ENCODE peak calls at places on chromosomes 4 and X, in four cellular contexts. One of them, this sample, is unnamed.

GRCh38 chrX:155028749-155029360 is 2.2 kb downstream of the FUNDC2 start:
- DNase-seq in upper lobe of right lung: no peak
- DNase-seq in IMR-90: peak; percentile 39
- DNase-seq in dorsolateral prefrontal cortex: no peak
- DNase-seq in this sample: peak; percentile 65

GRCh38 chr4:142318280-142318679 is 527.8 kb downstream of the INPP4B start:
- DNase-seq in dorsolateral prefrontal cortex: no peak
- DNase-seq in upper lobe of right lung: no peak
- DNase-seq in IMR-90: no peak
- DNase-seq in this sample: no peak

GRCh38 chrX:50067435-50068292 is 133.1 kb downstream of the AKAP4 start:
- DNase-seq in dorsolateral prefrontal cortex: peak; percentile 53
- DNase-seq in upper lobe of right lung: no peak
- DNase-seq in IMR-90: peak; percentile 47
- DNase-seq in this sample: peak; percentile 67

GRCh38 chrX:7647826-7648225 is 195.1 kb upstream of the VCX start:
- DNase-seq in dorsolateral prefrontal cortex: no peak
- DNase-seq in IMR-90: no peak
- DNase-seq in upper lobe of right lung: no peak
- DNase-seq in this sample: no peak

GRCh38 chr4:108466936-108467902 is 153.2 kb upstream of the RPL34 start:
- DNase-seq in IMR-90: peak; percentile 93
- DNase-seq in dorsolateral prefrontal cortex: no peak
- DNase-seq in upper lobe of right lung: no peak
- DNase-seq in this sample: peak; percentile 94

GRCh38 chr4:17163156-17163555 is 264.7 kb upstream of the LDB2 start:
- DNase-seq in upper lobe of right lung: no peak
- DNase-seq in dorsolateral prefrontal cortex: no peak
- DNase-seq in IMR-90: no peak
- DNase-seq in this sample: no peak

GRCh38 chr4:35125995-35126712 is 1118.2 kb downstream of the ARAP2 start:
- DNase-seq in upper lobe of right lung: no peak
- DNase-seq in dorsolateral prefrontal cortex: no peak
- DNase-seq in IMR-90: no peak
- DNase-seq in this sample: no peak

GRCh38 chr4:139763668-139764067 is 98.0 kb downstream of the MGST2 start:
- DNase-seq in dorsolateral prefrontal cortex: peak; percentile 43
- DNase-seq in upper lobe of right lung: no peak
- DNase-seq in IMR-90: no peak
- DNase-seq in this sample: no peak

GRCh38 chrX:44978976-44979375 is 106.0 kb downstream of the KDM6A start:
- DNase-seq in upper lobe of right lung: no peak
- DNase-seq in dorsolateral prefrontal cortex: no peak
- DNase-seq in IMR-90: no peak
- DNase-seq in this sample: no peak

GRCh38 chr4:179415016-179415841 is 1973.0 kb upstream of the AGA start:
- DNase-seq in dorsolateral prefrontal cortex: no peak
- DNase-seq in IMR-90: peak; percentile 47
- DNase-seq in upper lobe of right lung: no peak
- DNase-seq in this sample: no peak

GRCh38 chr4:57023104-57023503 is 44.4 kb downstream of the POLR2B start:
- DNase-seq in dorsolateral prefrontal cortex: no peak
- DNase-seq in upper lobe of right lung: no peak
- DNase-seq in IMR-90: peak; percentile 97
- DNase-seq in this sample: peak; percentile 88

DNA sequence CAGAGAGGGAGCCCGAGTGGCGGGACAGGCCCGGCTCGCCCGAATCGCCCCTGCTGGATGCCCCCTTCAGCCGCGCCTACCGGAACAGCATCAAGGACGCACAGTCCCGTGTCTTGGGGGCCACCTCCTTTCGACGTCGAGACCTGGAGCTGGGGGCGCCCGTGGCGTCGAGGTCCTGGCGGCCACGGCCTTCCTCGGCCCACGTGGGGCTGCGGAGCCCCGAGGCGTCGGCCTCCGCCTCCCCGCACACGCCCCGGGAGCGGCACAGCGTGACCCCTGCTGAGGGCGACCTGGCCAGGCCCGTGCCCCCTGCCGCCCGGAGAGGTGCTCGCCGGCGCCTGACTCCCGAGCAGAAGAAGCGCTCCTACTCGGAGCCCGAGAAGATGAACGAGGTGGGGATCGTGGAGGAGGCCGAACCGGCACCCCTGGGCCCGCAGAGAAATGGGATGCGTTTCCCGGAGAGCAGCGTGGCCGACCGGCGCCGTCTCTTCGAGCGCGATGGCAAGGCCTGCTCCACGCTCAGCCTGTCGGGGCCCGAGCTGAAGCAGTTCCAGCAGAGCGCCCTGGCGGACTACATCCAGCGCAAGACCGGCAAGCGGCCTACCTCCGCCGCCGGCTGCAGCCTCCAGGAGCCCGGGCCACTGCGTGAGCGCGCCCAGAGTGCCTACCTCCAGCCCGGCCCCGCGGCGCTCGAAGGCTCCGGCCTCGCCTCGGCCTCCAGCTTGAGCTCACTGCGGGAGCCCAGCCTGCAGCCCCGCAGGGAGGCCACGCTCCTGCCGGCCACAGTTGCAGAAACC is 156.9 kb downstream of the SOWAHB start:
- DNase-seq in IMR-90: no peak
- DNase-seq in upper lobe of right lung: peak; percentile 63
- DNase-seq in dorsolateral prefrontal cortex: no peak
- DNase-seq in this sample: no peak
- TF ChIP-seq CTCF in IMR-90: no peak
- TF ChIP-seq CTCF in upper lobe of right lung: no peak
- TF ChIP-seq CTCF in dorsolateral prefrontal cortex: no peak
- TF ChIP-seq CTCF in this sample: no peak

DNA sequence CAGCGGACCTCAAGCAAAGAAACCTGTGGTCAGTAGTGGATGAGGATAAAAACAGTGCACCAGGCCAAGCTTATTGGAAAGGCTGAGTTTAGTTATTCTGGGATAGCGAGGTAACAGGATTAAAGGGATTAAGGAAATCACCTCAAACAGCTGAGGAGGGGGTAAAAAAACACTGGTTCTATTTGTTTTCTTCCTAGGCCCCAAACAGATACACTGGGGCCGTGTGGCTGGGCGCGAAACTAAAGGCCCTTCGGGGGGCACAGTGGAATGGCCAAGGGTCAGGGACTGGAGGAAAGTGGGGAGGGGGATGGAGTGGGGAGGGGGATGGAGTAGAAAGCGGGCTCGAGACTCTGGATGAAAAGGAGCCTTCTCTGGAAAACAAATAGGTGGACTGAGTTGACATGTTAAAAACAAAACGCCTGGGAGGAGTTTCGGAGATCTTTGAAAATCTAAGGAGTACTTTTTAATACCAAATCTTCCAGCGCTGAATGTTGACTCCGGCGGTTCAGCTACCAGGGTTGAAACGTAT is 2.9 kb downstream of the SOX3 start:
- DNase-seq in IMR-90: no peak
- DNase-seq in upper lobe of right lung: no peak
- DNase-seq in dorsolateral prefrontal cortex: no peak
- DNase-seq in this sample: no peak
- H3K4me3 ChIP-seq in IMR-90: no peak overlapping the region
- H3K4me3 ChIP-seq in upper lobe of right lung: no peak overlapping the region
- H3K4me3 ChIP-seq in dorsolateral prefrontal cortex: no peak overlapping the region
- H3K4me3 ChIP-seq in this sample: no peak overlapping the region

DNA sequence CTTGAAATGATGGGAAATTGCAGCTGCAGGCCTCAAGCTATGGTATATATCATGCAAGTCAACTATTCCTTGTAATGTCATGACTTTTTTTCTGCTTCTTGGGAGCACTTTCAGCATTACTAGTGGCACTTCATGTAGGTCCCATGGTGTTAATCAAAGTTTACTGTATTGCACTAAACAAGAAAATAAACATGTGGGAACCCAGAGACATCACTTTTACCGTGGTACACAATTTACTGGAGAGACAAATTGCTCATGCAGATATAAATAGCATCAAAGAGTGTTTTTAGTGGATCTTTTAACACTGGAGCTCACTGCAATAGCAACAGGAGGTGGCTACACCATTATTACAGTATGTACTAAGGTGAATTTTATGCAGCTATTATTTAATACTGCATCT is 79.2 kb downstream of the UNC5C start:
- DNase-seq in dorsolateral prefrontal cortex: no peak
- DNase-seq in upper lobe of right lung: no peak
- DNase-seq in IMR-90: no peak
- DNase-seq in this sample: no peak
- TF ChIP-seq CTCF in dorsolateral prefrontal cortex: no peak
- TF ChIP-seq CTCF in upper lobe of right lung: no peak
- TF ChIP-seq CTCF in IMR-90: no peak
- TF ChIP-seq CTCF in this sample: no peak

DNA sequence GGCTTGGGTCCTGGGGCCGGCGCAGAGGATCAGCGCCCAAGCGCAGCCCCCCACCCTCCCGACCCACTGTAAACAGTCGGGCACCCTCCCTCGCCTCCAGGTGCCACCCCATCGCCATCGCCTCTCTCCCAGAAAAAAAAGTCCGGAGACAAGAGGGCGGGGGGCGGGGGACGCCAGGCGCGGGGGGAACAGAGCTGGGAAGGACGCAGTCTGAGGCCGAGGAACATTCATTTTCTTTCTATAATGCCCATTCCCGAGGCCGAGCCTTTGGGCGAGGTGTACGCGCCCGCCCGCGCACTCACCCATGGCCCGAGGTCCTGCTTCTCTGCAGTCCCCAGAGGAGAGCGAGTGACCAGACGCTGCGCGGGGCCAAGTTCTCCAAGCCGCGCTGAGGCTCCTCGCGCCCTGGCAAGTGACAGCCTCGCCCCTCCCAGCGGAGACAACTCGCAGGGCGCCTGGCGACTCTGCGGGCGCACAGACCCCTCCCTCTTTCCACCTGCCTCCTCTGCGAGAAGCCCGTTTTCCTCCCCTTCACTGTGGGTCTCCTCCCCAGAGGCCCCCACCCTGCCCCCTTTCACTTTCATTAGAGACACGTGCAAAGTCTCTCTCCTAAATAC is 63.5 kb upstream of the WDR17 start:
- DNase-seq in dorsolateral prefrontal cortex: peak; percentile 16
- DNase-seq in upper lobe of right lung: peak; percentile 80
- DNase-seq in IMR-90: no peak
- DNase-seq in this sample: peak; percentile 3
- H3K4me3 ChIP-seq in dorsolateral prefrontal cortex: peak overlapping the region; percentile 73
- H3K4me3 ChIP-seq in upper lobe of right lung: peak overlapping the region; percentile 56
- H3K4me3 ChIP-seq in IMR-90: peak overlapping the region; percentile 36
- H3K4me3 ChIP-seq in this sample: peak overlapping the region; percentile 43

GRCh38 chrX:118497180-118497814 is 1.7 kb downstream of the DOCK11 start:
- DNase-seq in IMR-90: no peak
- DNase-seq in upper lobe of right lung: no peak
- DNase-seq in dorsolateral prefrontal cortex: no peak
- DNase-seq in this sample: no peak
- TF ChIP-seq CTCF in IMR-90: no peak
- TF ChIP-seq CTCF in upper lobe of right lung: no peak
- TF ChIP-seq CTCF in dorsolateral prefrontal cortex: no peak
- TF ChIP-seq CTCF in this sample: no peak